ENCODE peak calls at places on chromosomes 1 and 21, in five cellular contexts. N, W, E, H and C are unnamed samples.

GRCh38 chr1:108113496-108113895 is 86.6 kb downstream of the SLC25A24 start:
- DNase-seq in N (no peak), W (no peak), E (no peak), H (no peak), C (no peak)

GRCh38 chr1:54944610-54945392 is 35.6 kb upstream of the TMEM61 start:
- DNase-seq in N (peak; percentile 89), W (peak; percentile 63), E (peak; percentile 81), H (no peak), C (peak; percentile 87)

GRCh38 chr21:37300114-37300746 is 33.1 kb upstream of the VPS26C start:
- DNase-seq in N (no peak), W (no peak), E (no peak), H (no peak), C (no peak)

GRCh38 chr1:208036177-208036808 is 125.4 kb upstream of the CD34 start:
- DNase-seq in N (peak; percentile 68), W (no peak), E (peak; percentile 4), H (no peak), C (no peak)

GRCh38 chr1:230818411-230818810 is 49.9 kb downstream of the C1orf198 start:
- DNase-seq in N (no peak), W (no peak), E (no peak), H (no peak), C (peak; percentile 25)

GRCh38 chr1:218620956-218621355 is 275.8 kb downstream of the TGFB2 start:
- DNase-seq in N (peak; percentile 87), W (no peak), E (peak; percentile 18), H (no peak), C (no peak)

GRCh38 chr1:100412980-100413379 is 60.7 kb downstream of the CDC14A start:
- DNase-seq in N (no peak), W (no peak), E (no peak), H (no peak), C (no peak)

GRCh38 chr1:151435174-151435573 is 24.1 kb downstream of the POGZ start:
- DNase-seq in N (peak; percentile 35), W (no peak), E (no peak), H (no peak), C (no peak)

GRCh38 chr1:41493117-41493536 is 8.6 kb upstream of the EDN2 start:
- DNase-seq in N (peak; percentile 70), W (peak; percentile 65), E (peak; percentile 91), H (no peak), C (no peak)

GRCh38 chr1:68322837-68323687 is 90.7 kb upstream of the WLS start:
- DNase-seq in N (no peak), W (no peak), E (no peak), H (peak; percentile 92), C (no peak)

GRCh38 chr1:181594553-181594952 is 111.2 kb downstream of the CACNA1E start:
- DNase-seq in N (no peak), W (no peak), E (no peak), H (no peak), C (no peak)

GRCh38 chr1:171115280-171115897 is 24.7 kb downstream of the FMO3 start:
- DNase-seq in N (no peak), W (no peak), E (no peak), H (no peak), C (no peak)

GRCh38 chr1:244210884-244211558 is 159.9 kb downstream of the ZBTB18 start:
- DNase-seq in N (peak; percentile 31), W (no peak), E (no peak), H (no peak), C (no peak)

GRCh38 chr1:151574575-151575529 is 34.7 kb downstream of the TUFT1 start:
- DNase-seq in N (peak; percentile 95), W (no peak), E (peak; percentile 65), H (no peak), C (no peak)

GRCh38 chr1:39238476-39238875 is 34.0 kb downstream of the MACF1 start:
- DNase-seq in N (peak; percentile 30), W (peak; percentile 54), E (peak; percentile 76), H (peak; percentile 62), C (no peak)

GRCh38 chr1:27137022-27137542 is 17.8 kb downstream of the SLC9A1 start:
- DNase-seq in N (no peak), W (no peak), E (no peak), H (no peak), C (no peak)

GRCh38 chr1:10667815-10668214 is 128.6 kb downstream of the CASZ1 start:
- DNase-seq in N (no peak), W (no peak), E (no peak), H (no peak), C (no peak)

GRCh38 chr1:119327436-119328155 is 41.0 kb upstream of the HAO2 start:
- DNase-seq in N (no peak), W (no peak), E (no peak), H (no peak), C (no peak)
- TF ChIP-seq CTCF in N (peak; percentile 47), W (peak; percentile 31), E (peak; percentile 74), H (no peak), C (peak; percentile 44)

DNA sequence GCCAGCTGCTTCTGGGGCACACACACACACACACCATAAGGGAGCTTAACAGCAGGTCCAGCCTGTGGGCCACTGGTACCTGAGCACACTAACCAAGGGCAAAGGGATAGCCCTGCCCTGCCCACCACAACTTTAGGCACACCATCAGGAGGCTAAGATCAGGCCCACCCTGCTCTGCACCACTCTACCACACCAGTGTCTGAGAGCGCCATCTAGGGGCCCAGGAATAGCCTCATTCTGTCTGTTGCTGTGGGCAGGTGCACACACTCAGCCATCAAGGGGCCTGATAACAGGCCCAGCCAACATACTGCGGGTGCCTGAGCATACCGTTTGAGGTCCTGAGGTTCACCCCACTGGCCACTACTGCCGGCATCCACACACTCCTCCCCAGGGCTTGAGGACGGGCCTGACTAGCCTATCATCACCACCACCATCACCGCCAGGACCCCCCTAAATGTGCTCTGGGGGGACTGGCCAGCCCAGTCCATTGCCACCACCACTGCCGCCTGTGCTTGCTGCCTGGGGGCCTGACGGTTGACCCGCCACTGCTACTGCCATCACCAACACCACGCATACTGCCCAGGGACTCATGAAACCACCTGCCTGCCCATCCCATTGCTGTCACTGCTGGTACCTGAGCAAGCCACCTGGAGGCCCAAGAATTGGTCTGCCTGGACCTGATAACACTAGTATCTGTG is 31.3 kb downstream of the NSL1 start:
- DNase-seq in N (peak; percentile 42), W (no peak), E (no peak), H (no peak), C (no peak)
- TF ChIP-seq CTCF in N (peak; percentile 79), W (peak; percentile 29), E (peak; percentile 64), H (no peak), C (no peak)

GRCh38 chr1:59670662-59671061 is 144.1 kb upstream of the HOOK1 start:
- DNase-seq in N (no peak), W (no peak), E (no peak), H (no peak), C (no peak)

GRCh38 chr1:59669752-59670312 is 144.9 kb upstream of the HOOK1 start:
- DNase-seq in N (no peak), W (no peak), E (peak; percentile 78), H (no peak), C (no peak)

GRCh38 chr1:59664167-59664566 is 150.6 kb upstream of the HOOK1 start:
- DNase-seq in N (no peak), W (no peak), E (no peak), H (no peak), C (no peak)

GRCh38 chr1:59667020-59667419 is 147.7 kb upstream of the HOOK1 start:
- DNase-seq in N (no peak), W (no peak), E (no peak), H (no peak), C (no peak)

GRCh38 chr1:59666106-59666505 is 148.6 kb upstream of the HOOK1 start:
- DNase-seq in N (no peak), W (no peak), E (no peak), H (no peak), C (no peak)
- TF ChIP-seq CTCF in N (peak; percentile 43), W (peak; percentile 30), E (peak; percentile 19), H (no peak), C (peak; percentile 19)

GRCh38 chr21:33894736-33895288 is 20.8 kb downstream of the ATP5PO start:
- DNase-seq in N (peak; percentile 90), W (peak; percentile 75), E (peak; percentile 90), H (peak; percentile 94), C (peak; percentile 93)
- TF ChIP-seq CTCF in N (peak; percentile 83), W (peak; percentile 88), E (peak; percentile 95), H (no peak), C (peak; percentile 92)